ENCODE peak calls at places on chromosome 21, in five cellular contexts. One of them, this sample, is unnamed.

GRCh38 chr21:46052703-46053651 is 44.9 kb upstream of the COL6A2 start:
- DNase-seq in stromal cell of bone marrow: no peak
- DNase-seq in activated CD4-positive, alpha-beta T cell treated with anti-CD3 and anti-CD28 coated beads for 36 hours: peak
- DNase-seq in WTC11: no peak
- DNase-seq in skeletal muscle cell: peak
- DNase-seq in this sample: no peak

GRCh38 chr21:34020005-34020847 is 53.2 kb upstream of the MRPS6 start:
- DNase-seq in skeletal muscle cell: peak
- DNase-seq in WTC11: no peak
- DNase-seq in activated CD4-positive, alpha-beta T cell treated with anti-CD3 and anti-CD28 coated beads for 36 hours: no peak
- DNase-seq in stromal cell of bone marrow: no peak
- DNase-seq in this sample: no peak

GRCh38 chr21:43874085-43874785 is 9.2 kb downstream of the AGPAT3 start:
- DNase-seq in activated CD4-positive, alpha-beta T cell treated with anti-CD3 and anti-CD28 coated beads for 36 hours: no peak
- DNase-seq in stromal cell of bone marrow: no peak
- DNase-seq in skeletal muscle cell: no peak
- DNase-seq in WTC11: no peak
- DNase-seq in this sample: no peak

GRCh38 chr21:41719691-41720090 is 47.2 kb downstream of the RIPK4 start:
- DNase-seq in skeletal muscle cell: no peak
- DNase-seq in activated CD4-positive, alpha-beta T cell treated with anti-CD3 and anti-CD28 coated beads for 36 hours: no peak
- DNase-seq in WTC11: no peak
- DNase-seq in stromal cell of bone marrow: no peak
- DNase-seq in this sample: no peak

GRCh38 chr21:42222386-42222785 is 3.4 kb downstream of the ABCG1 start:
- DNase-seq in WTC11: no peak
- DNase-seq in skeletal muscle cell: no peak
- DNase-seq in stromal cell of bone marrow: no peak
- DNase-seq in activated CD4-positive, alpha-beta T cell treated with anti-CD3 and anti-CD28 coated beads for 36 hours: no peak
- DNase-seq in this sample: no peak

GRCh38 chr21:33230518-33231324 is 983 bp downstream of the IFNAR2 start:
- DNase-seq in WTC11: peak
- DNase-seq in stromal cell of bone marrow: no peak
- DNase-seq in skeletal muscle cell: no peak
- DNase-seq in activated CD4-positive, alpha-beta T cell treated with anti-CD3 and anti-CD28 coated beads for 36 hours: peak
- DNase-seq in this sample: no peak

GRCh38 chr21:34509151-34509550 is 2.9 kb downstream of the KCNE1 start:
- DNase-seq in activated CD4-positive, alpha-beta T cell treated with anti-CD3 and anti-CD28 coated beads for 36 hours: peak
- DNase-seq in stromal cell of bone marrow: no peak
- DNase-seq in skeletal muscle cell: no peak
- DNase-seq in WTC11: no peak
- DNase-seq in this sample: no peak

GRCh38 chr21:46120301-46121285 is 22.7 kb downstream of the COL6A2 start:
- DNase-seq in skeletal muscle cell: no peak
- DNase-seq in WTC11: peak
- DNase-seq in activated CD4-positive, alpha-beta T cell treated with anti-CD3 and anti-CD28 coated beads for 36 hours: peak
- DNase-seq in stromal cell of bone marrow: no peak
- DNase-seq in this sample: no peak

GRCh38 chr21:34857874-34858273 is 189.1 kb downstream of the CLIC6 start:
- DNase-seq in stromal cell of bone marrow: no peak
- DNase-seq in WTC11: no peak
- DNase-seq in activated CD4-positive, alpha-beta T cell treated with anti-CD3 and anti-CD28 coated beads for 36 hours: no peak
- DNase-seq in skeletal muscle cell: no peak
- DNase-seq in this sample: no peak

This sample was measured in fibroblast of the conjunctiva.